ENCODE peak calls at places on chromosome 22, in four cellular contexts. V is AG20443, O is T1000, J is coronary artery. X is an unnamed sample.

GRCh38 chr22:29146771-29147170 is 58.9 kb upstream of the EMID1 start:
- DNase-seq in V (no peak), O (no peak), J (peak), X (no peak)

GRCh38 chr22:24324137-24324536 is 53.5 kb downstream of the SPECC1L start:
- DNase-seq in V (no peak), O (no peak), J (no peak), X (no peak)

GRCh38 chr22:48951836-48952235 is 875.8 kb downstream of the BRD1 start:
- DNase-seq in V (peak), O (no peak), J (peak), X (no peak)

GRCh38 chr22:39184586-39185577 is 32.4 kb upstream of the CBX7 start:
- DNase-seq in V (peak), O (no peak), J (peak), X (no peak)

GRCh38 chr22:32652609-32653008 is 148.9 kb upstream of the TIMP3 start:
- DNase-seq in V (no peak), O (no peak), J (no peak), X (no peak)

GRCh38 chr22:40178417-40179409 is 988 bp downstream of the TNRC6B start:
- DNase-seq in V (no peak), O (no peak), J (no peak), X (no peak)

GRCh38 chr22:31127181-31127772 is 4.5 kb downstream of the INPP5J start:
- DNase-seq in V (no peak), O (no peak), J (peak), X (no peak)

GRCh38 chr22:29838599-29838956 is 504 bp upstream of the ASCC2 start:
- DNase-seq in V (no peak), O (no peak), J (no peak), X (no peak)

GRCh38 chr22:43110927-43111623 is 525 bp downstream of the BIK start:
- DNase-seq in V (no peak), O (no peak), J (no peak), X (no peak)

GRCh38 chr22:27761652-27762051 is 39.9 kb downstream of the MN1 start:
- DNase-seq in V (no peak), O (no peak), J (no peak), X (no peak)

GRCh38 chr22:49689255-49689770 is 138.4 kb downstream of the BRD1 start:
- DNase-seq in V (no peak), O (no peak), J (no peak), X (no peak)

GRCh38 chr22:37334461-37334858 is 52.2 kb downstream of the CYTH4 start:
- DNase-seq in V (no peak), O (no peak), J (no peak), X (no peak)

GRCh38 chr22:47323518-47323917 is 561.1 kb downstream of the TBC1D22A start:
- DNase-seq in V (no peak), O (no peak), J (no peak), X (no peak)

GRCh38 chr22:31646186-31647019 is 15.6 kb downstream of the PISD start:
- DNase-seq in V (peak), O (peak), J (no peak), X (peak)

GRCh38 chr22:33803883-33804282 is 116.4 kb downstream of the LARGE1 start:
- DNase-seq in V (no peak), O (no peak), J (no peak), X (no peak)

GRCh38 chr22:46622081-46622521 is 1.9 kb downstream of the GRAMD4 start:
- DNase-seq in V (no peak), O (no peak), J (peak), X (no peak)

GRCh38 chr22:38114484-38115398 is 4.3 kb upstream of the BAIAP2L2 start:
- DNase-seq in V (peak), O (peak), J (no peak), X (peak)

GRCh38 chr22:23542933-23543332 is 37.2 kb downstream of the IGLL1 start:
- DNase-seq in V (no peak), O (no peak), J (no peak), X (no peak)

GRCh38 chr22:36009085-36009484 is 19.5 kb downstream of the RBFOX2 start:
- DNase-seq in V (peak), O (no peak), J (no peak), X (no peak)

GRCh38 chr22:19579880-19580279 is 55.7 kb upstream of the CLDN5 start:
- DNase-seq in V (no peak), O (no peak), J (no peak), X (no peak)

GRCh38 chr22:40728731-40729189 is 49.5 kb downstream of the MCHR1 start:
- DNase-seq in V (no peak), O (no peak), J (no peak), X (no peak)

GRCh38 chr22:47032956-47033647 is 270.7 kb downstream of the TBC1D22A start:
- DNase-seq in V (no peak), O (no peak), J (no peak), X (peak)

GRCh38 chr22:17086301-17086700 is 1.5 kb downstream of the IL17RA start:
- DNase-seq in V (no peak), O (no peak), J (peak), X (no peak)

GRCh38 chr22:49803134-49803533 is 24.5 kb downstream of the BRD1 start:
- DNase-seq in V (no peak), O (no peak), J (no peak), X (no peak)

GRCh38 chr22:19852177-19852781 is 2.4 kb downstream of the GNB1L start:
- DNase-seq in V (no peak), O (no peak), J (no peak), X (peak)

X was measured in RWPE2.